ENCODE peak calls at places on chromosome 10, in nine cellular contexts. One of them, this sample, is unnamed.

GRCh38 chr10:8060704-8061121 is 6.2 kb downstream of the GATA3 start:
- DNase-seq in endothelial cell: no peak
- DNase-seq in BJ: no peak
- DNase-seq in neural crest cell: no peak
- DNase-seq in fibroblast of villous mesenchyme: no peak
- DNase-seq in colonic mucosa: no peak
- DNase-seq in GM12865: peak
- DNase-seq in HFFc6: no peak
- DNase-seq in cardiac fibroblast: no peak
- DNase-seq in this sample: no peak

GRCh38 chr10:97149065-97149680 is 36.6 kb downstream of the SLIT1 start:
- DNase-seq in endothelial cell: no peak
- DNase-seq in BJ: no peak
- DNase-seq in neural crest cell: no peak
- DNase-seq in fibroblast of villous mesenchyme: no peak
- DNase-seq in colonic mucosa: no peak
- DNase-seq in GM12865: no peak
- DNase-seq in HFFc6: no peak
- DNase-seq in cardiac fibroblast: no peak
- DNase-seq in this sample: no peak

GRCh38 chr10:58588673-58589265 is 76.1 kb downstream of the BICC1 start:
- DNase-seq in endothelial cell: peak
- DNase-seq in BJ: no peak
- DNase-seq in neural crest cell: peak
- DNase-seq in fibroblast of villous mesenchyme: no peak
- DNase-seq in colonic mucosa: no peak
- DNase-seq in GM12865: peak
- DNase-seq in HFFc6: no peak
- DNase-seq in cardiac fibroblast: no peak
- DNase-seq in this sample: no peak

GRCh38 chr10:110226926-110227641 is 19.7 kb downstream of the MXI1 start:
- DNase-seq in endothelial cell: peak
- DNase-seq in BJ: no peak
- DNase-seq in neural crest cell: no peak
- DNase-seq in fibroblast of villous mesenchyme: peak
- DNase-seq in colonic mucosa: peak
- DNase-seq in GM12865: no peak
- DNase-seq in HFFc6: no peak
- DNase-seq in cardiac fibroblast: no peak
- DNase-seq in this sample: no peak

GRCh38 chr10:104657458-104657857 is 16.4 kb downstream of the SORCS3 start:
- DNase-seq in endothelial cell: no peak
- DNase-seq in BJ: no peak
- DNase-seq in neural crest cell: no peak
- DNase-seq in fibroblast of villous mesenchyme: no peak
- DNase-seq in colonic mucosa: no peak
- DNase-seq in GM12865: no peak
- DNase-seq in HFFc6: no peak
- DNase-seq in cardiac fibroblast: no peak
- DNase-seq in this sample: no peak

GRCh38 chr10:92690211-92691041 is 671 bp downstream of the HHEX start:
- DNase-seq in endothelial cell: peak
- DNase-seq in BJ: no peak
- DNase-seq in neural crest cell: peak
- DNase-seq in fibroblast of villous mesenchyme: peak
- DNase-seq in colonic mucosa: peak
- DNase-seq in GM12865: peak
- DNase-seq in HFFc6: peak
- DNase-seq in cardiac fibroblast: peak
- DNase-seq in this sample: peak

GRCh38 chr10:51629969-51630617 is 69.3 kb downstream of the CSTF2T start:
- DNase-seq in endothelial cell: no peak
- DNase-seq in BJ: no peak
- DNase-seq in neural crest cell: no peak
- DNase-seq in fibroblast of villous mesenchyme: no peak
- DNase-seq in colonic mucosa: no peak
- DNase-seq in GM12865: no peak
- DNase-seq in HFFc6: no peak
- DNase-seq in cardiac fibroblast: peak
- DNase-seq in this sample: peak

GRCh38 chr10:58637372-58637771 is 124.7 kb downstream of the BICC1 start:
- DNase-seq in endothelial cell: no peak
- DNase-seq in BJ: no peak
- DNase-seq in neural crest cell: no peak
- DNase-seq in fibroblast of villous mesenchyme: no peak
- DNase-seq in colonic mucosa: peak
- DNase-seq in GM12865: no peak
- DNase-seq in HFFc6: peak
- DNase-seq in cardiac fibroblast: peak
- DNase-seq in this sample: peak

GRCh38 chr10:71294091-71294561 is 24.9 kb upstream of the SLC29A3 start:
- DNase-seq in endothelial cell: no peak
- DNase-seq in BJ: no peak
- DNase-seq in neural crest cell: no peak
- DNase-seq in fibroblast of villous mesenchyme: no peak
- DNase-seq in colonic mucosa: no peak
- DNase-seq in GM12865: no peak
- DNase-seq in HFFc6: no peak
- DNase-seq in cardiac fibroblast: no peak
- DNase-seq in this sample: no peak

GRCh38 chr10:14579405-14579804 is 195.3 kb downstream of the FAM107B start:
- DNase-seq in endothelial cell: no peak
- DNase-seq in BJ: no peak
- DNase-seq in neural crest cell: no peak
- DNase-seq in fibroblast of villous mesenchyme: peak
- DNase-seq in colonic mucosa: no peak
- DNase-seq in GM12865: no peak
- DNase-seq in HFFc6: no peak
- DNase-seq in cardiac fibroblast: peak
- DNase-seq in this sample: peak

GRCh38 chr10:81081887-81082620 is 544.4 kb downstream of the SH2D4B start:
- DNase-seq in endothelial cell: no peak
- DNase-seq in BJ: no peak
- DNase-seq in neural crest cell: no peak
- DNase-seq in fibroblast of villous mesenchyme: no peak
- DNase-seq in colonic mucosa: no peak
- DNase-seq in GM12865: peak
- DNase-seq in HFFc6: no peak
- DNase-seq in cardiac fibroblast: no peak
- DNase-seq in this sample: no peak

GRCh38 chr10:33537066-33537465 is 202.6 kb upstream of the NRP1 start:
- DNase-seq in endothelial cell: no peak
- DNase-seq in BJ: no peak
- DNase-seq in neural crest cell: no peak
- DNase-seq in fibroblast of villous mesenchyme: peak
- DNase-seq in colonic mucosa: no peak
- DNase-seq in GM12865: no peak
- DNase-seq in HFFc6: peak
- DNase-seq in cardiac fibroblast: peak
- DNase-seq in this sample: no peak

GRCh38 chr10:62992145-62992721 is 140.9 kb upstream of the NRBF2 start:
- DNase-seq in endothelial cell: no peak
- DNase-seq in BJ: no peak
- DNase-seq in neural crest cell: no peak
- DNase-seq in fibroblast of villous mesenchyme: peak
- DNase-seq in colonic mucosa: no peak
- DNase-seq in GM12865: peak
- DNase-seq in HFFc6: no peak
- DNase-seq in cardiac fibroblast: peak
- DNase-seq in this sample: peak

GRCh38 chr10:3960496-3960895 is 175.5 kb upstream of the KLF6 start:
- DNase-seq in endothelial cell: no peak
- DNase-seq in BJ: no peak
- DNase-seq in neural crest cell: no peak
- DNase-seq in fibroblast of villous mesenchyme: no peak
- DNase-seq in colonic mucosa: no peak
- DNase-seq in GM12865: no peak
- DNase-seq in HFFc6: no peak
- DNase-seq in cardiac fibroblast: no peak
- DNase-seq in this sample: no peak

DNA sequence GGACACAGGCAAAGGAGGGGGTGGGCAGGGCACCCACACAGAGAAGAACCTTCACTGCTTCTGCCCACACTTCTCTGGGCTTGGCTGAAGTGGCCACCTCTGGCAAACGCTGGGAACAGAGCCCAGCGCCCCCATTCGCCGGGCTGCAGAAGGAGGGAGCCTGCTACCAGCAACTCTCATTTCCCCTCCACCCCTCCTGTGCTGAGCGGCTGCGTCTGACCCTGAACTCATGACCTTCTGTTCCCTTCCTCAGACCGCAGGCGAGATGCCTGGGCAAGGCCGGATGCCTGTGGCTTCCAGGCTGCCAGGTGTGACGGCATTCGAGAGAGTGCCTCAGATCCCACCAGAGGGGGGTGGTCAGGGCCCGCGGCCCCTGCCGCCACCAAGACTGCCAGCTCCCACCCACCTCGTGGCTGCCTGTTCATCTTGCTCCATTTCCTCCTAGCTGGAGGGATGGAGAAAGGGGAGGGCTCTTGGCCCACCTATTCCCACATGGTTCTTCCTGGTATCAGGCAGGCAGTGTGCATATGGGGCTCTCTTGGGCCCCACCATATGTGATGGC is 19.8 kb downstream of the DNAJB12 start:
- DNase-seq in endothelial cell: no peak
- DNase-seq in BJ: no peak
- DNase-seq in neural crest cell: no peak
- DNase-seq in fibroblast of villous mesenchyme: peak
- DNase-seq in colonic mucosa: peak
- DNase-seq in GM12865: peak
- DNase-seq in HFFc6: peak
- DNase-seq in cardiac fibroblast: peak
- DNase-seq in this sample: peak
- TF ChIP-seq CTCF in endothelial cell: no peak
- TF ChIP-seq CTCF in BJ: no peak
- TF ChIP-seq CTCF in neural crest cell: no peak
- TF ChIP-seq CTCF in fibroblast of villous mesenchyme: peak
- TF ChIP-seq CTCF in colonic mucosa: no peak
- TF ChIP-seq CTCF in GM12865: peak
- TF ChIP-seq CTCF in HFFc6: peak
- TF ChIP-seq CTCF in cardiac fibroblast: peak
- TF ChIP-seq CTCF in this sample: peak

GRCh38 chr10:6231730-6232129 is 29.0 kb downstream of the PFKFB3 start:
- DNase-seq in endothelial cell: no peak
- DNase-seq in BJ: no peak
- DNase-seq in neural crest cell: no peak
- DNase-seq in fibroblast of villous mesenchyme: no peak
- DNase-seq in colonic mucosa: no peak
- DNase-seq in GM12865: no peak
- DNase-seq in HFFc6: no peak
- DNase-seq in cardiac fibroblast: no peak
- DNase-seq in this sample: no peak

GRCh38 chr10:6233725-6234277 is 31.1 kb downstream of the PFKFB3 start:
- DNase-seq in endothelial cell: no peak
- DNase-seq in BJ: no peak
- DNase-seq in neural crest cell: no peak
- DNase-seq in fibroblast of villous mesenchyme: no peak
- DNase-seq in colonic mucosa: no peak
- DNase-seq in GM12865: no peak
- DNase-seq in HFFc6: no peak
- DNase-seq in cardiac fibroblast: no peak
- DNase-seq in this sample: no peak

GRCh38 chr10:6234371-6234770 is 31.6 kb downstream of the PFKFB3 start:
- DNase-seq in endothelial cell: no peak
- DNase-seq in BJ: no peak
- DNase-seq in neural crest cell: no peak
- DNase-seq in fibroblast of villous mesenchyme: no peak
- DNase-seq in colonic mucosa: no peak
- DNase-seq in GM12865: no peak
- DNase-seq in HFFc6: no peak
- DNase-seq in cardiac fibroblast: no peak
- DNase-seq in this sample: no peak

GRCh38 chr10:6232225-6232807 is 29.6 kb downstream of the PFKFB3 start:
- DNase-seq in endothelial cell: no peak
- DNase-seq in BJ: no peak
- DNase-seq in neural crest cell: no peak
- DNase-seq in fibroblast of villous mesenchyme: no peak
- DNase-seq in colonic mucosa: no peak
- DNase-seq in GM12865: no peak
- DNase-seq in HFFc6: no peak
- DNase-seq in cardiac fibroblast: no peak
- DNase-seq in this sample: no peak

GRCh38 chr10:6232846-6233724 is 30.4 kb downstream of the PFKFB3 start:
- DNase-seq in endothelial cell: no peak
- DNase-seq in BJ: no peak
- DNase-seq in neural crest cell: no peak
- DNase-seq in fibroblast of villous mesenchyme: no peak
- DNase-seq in colonic mucosa: no peak
- DNase-seq in GM12865: no peak
- DNase-seq in HFFc6: no peak
- DNase-seq in cardiac fibroblast: no peak
- DNase-seq in this sample: no peak
- TF ChIP-seq CTCF in endothelial cell: no peak
- TF ChIP-seq CTCF in BJ: no peak
- TF ChIP-seq CTCF in neural crest cell: no peak
- TF ChIP-seq CTCF in fibroblast of villous mesenchyme: no peak
- TF ChIP-seq CTCF in colonic mucosa: no peak
- TF ChIP-seq CTCF in GM12865: no peak
- TF ChIP-seq CTCF in HFFc6: no peak
- TF ChIP-seq CTCF in cardiac fibroblast: no peak
- TF ChIP-seq CTCF in this sample: no peak

DNA sequence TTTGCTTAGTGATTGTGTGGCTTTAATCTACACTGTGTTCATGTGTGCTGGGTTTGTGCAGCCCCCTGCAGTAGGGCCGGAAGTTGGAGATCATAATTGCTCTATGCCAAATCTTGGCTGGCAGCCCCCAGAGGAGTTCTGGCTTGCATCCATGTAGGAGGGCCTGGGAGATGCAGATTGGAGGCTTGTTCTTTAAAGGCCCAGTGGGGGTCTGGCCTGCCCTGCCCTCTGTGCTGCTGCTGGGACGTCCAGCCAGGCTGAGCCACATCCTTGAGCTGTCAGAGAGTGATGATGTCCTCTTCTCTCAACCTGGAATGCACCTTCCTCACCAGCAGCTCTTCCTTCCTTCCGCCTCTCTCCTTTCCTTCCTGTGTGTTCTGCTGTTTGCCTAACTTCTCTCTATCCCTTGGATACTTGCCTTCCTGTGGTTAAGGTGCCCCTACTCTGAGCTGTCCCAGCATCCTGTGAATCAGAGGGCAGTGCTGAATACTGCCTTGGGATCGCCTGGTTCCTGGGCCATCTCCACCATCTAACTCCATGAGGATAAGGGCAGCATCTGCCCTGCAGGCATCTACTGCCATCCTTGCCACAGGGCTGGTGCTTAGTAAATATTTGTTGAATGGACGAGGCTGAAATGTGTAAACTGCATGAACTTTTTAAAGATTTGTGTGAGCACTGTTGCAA is 30.2 kb downstream of the DOCK1 start:
- DNase-seq in endothelial cell: peak
- DNase-seq in BJ: no peak
- DNase-seq in neural crest cell: no peak
- DNase-seq in fibroblast of villous mesenchyme: no peak
- DNase-seq in colonic mucosa: no peak
- DNase-seq in GM12865: no peak
- DNase-seq in HFFc6: peak
- DNase-seq in cardiac fibroblast: peak
- DNase-seq in this sample: peak
- TF ChIP-seq CTCF in endothelial cell: no peak
- TF ChIP-seq CTCF in BJ: no peak
- TF ChIP-seq CTCF in neural crest cell: no peak
- TF ChIP-seq CTCF in fibroblast of villous mesenchyme: no peak
- TF ChIP-seq CTCF in colonic mucosa: no peak
- TF ChIP-seq CTCF in GM12865: no peak
- TF ChIP-seq CTCF in HFFc6: no peak
- TF ChIP-seq CTCF in cardiac fibroblast: no peak
- TF ChIP-seq CTCF in this sample: no peak

GRCh38 chr10:11165591-11166543 is 148.2 kb downstream of the CELF2 start:
- DNase-seq in endothelial cell: peak
- DNase-seq in BJ: no peak
- DNase-seq in neural crest cell: peak
- DNase-seq in fibroblast of villous mesenchyme: no peak
- DNase-seq in colonic mucosa: peak
- DNase-seq in GM12865: peak
- DNase-seq in HFFc6: no peak
- DNase-seq in cardiac fibroblast: peak
- DNase-seq in this sample: peak
- TF ChIP-seq CTCF in endothelial cell: peak
- TF ChIP-seq CTCF in BJ: peak
- TF ChIP-seq CTCF in neural crest cell: peak
- TF ChIP-seq CTCF in fibroblast of villous mesenchyme: peak
- TF ChIP-seq CTCF in colonic mucosa: peak
- TF ChIP-seq CTCF in GM12865: peak
- TF ChIP-seq CTCF in HFFc6: peak
- TF ChIP-seq CTCF in cardiac fibroblast: peak
- TF ChIP-seq CTCF in this sample: peak